ENCODE peak calls at places on chromosomes 5 and 9, in six cellular contexts. X is SW 1271; L is NT2/D1; J is CD4-positive, CD25-positive, alpha-beta regulatory T cell; S is retina; D is left lung. F is an unnamed sample.
A peak's percentile ranks its signal among the peaks of the same experiment; 100 is the strongest.

GRCh38 chr5:139110526-139111168 is 87.5 kb downstream of the SIL1 start:
- DNase-seq in X (no peak), L (no peak), S (no peak), J (no peak), D (no peak), F (no peak)

GRCh38 chr9:76652894-76653293 is 111.3 kb upstream of the PCA3 start:
- DNase-seq in J (no peak), D (no peak), L (no peak), S (no peak), X (no peak), F (no peak)

GRCh38 chr9:127684576-127684975 is 22.2 kb upstream of the CFAP157 start:
- DNase-seq in X (peak; percentile 13), J (no peak), D (no peak), S (no peak), L (no peak), F (no peak)

GRCh38 chr5:133611357-133612020 is 852 bp downstream of the FSTL4 start:
- DNase-seq in S (peak; percentile 87), L (no peak), X (no peak), D (no peak), J (no peak), F (no peak)

GRCh38 chr9:91852801-91853347 is 97.2 kb downstream of the ROR2 start:
- DNase-seq in X (no peak), S (peak; percentile 21), J (no peak), D (no peak), L (no peak), F (no peak)

GRCh38 chr5:78779262-78779661 is 130.7 kb upstream of the LHFPL2 start:
- DNase-seq in L (no peak), S (no peak), D (no peak), J (no peak), X (no peak), F (no peak)

GRCh38 chr5:15420201-15420600 is 79.8 kb upstream of the FBXL7 start:
- DNase-seq in J (no peak), L (no peak), X (no peak), S (no peak), D (no peak), F (no peak)

GRCh38 chr9:127132921-127133647 is 10.6 kb upstream of the ANGPTL2 start:
- DNase-seq in X (no peak), J (no peak), S (peak; percentile 34), D (peak; percentile 68), L (no peak), F (no peak)

GRCh38 chr9:95807326-95807947 is 68.1 kb upstream of the ERCC6L2 start:
- DNase-seq in X (no peak), J (no peak), S (no peak), L (no peak), D (no peak), F (no peak)

GRCh38 chr5:170020423-170020822 is 40.1 kb upstream of the INSYN2B start:
- DNase-seq in J (no peak), D (no peak), S (no peak), X (no peak), L (no peak), F (no peak)

F was measured in keratinocyte.